ENCODE peak calls at places on chromosomes 2 and 18, in eight cellular contexts. R is naive thymus-derived CD4-positive, alpha-beta T cell; L is lower lobe of right lung; O is CD4-positive, CD25-positive, alpha-beta regulatory T cell; V is BE2C; Z is cardiac muscle cell; Q is PC-9; J is CD8-positive, alpha-beta T cell. W is an unnamed sample. For H3K27me3, the result is how much of the 10 kb centered on the place peaks cover.

GRCh38 chr18:42028232-42028832 is 73.3 kb downstream of the PIK3C3 start:
- DNase-seq in J (peak), Z (peak), Q (no peak), V (peak), L (no peak), O (peak), R (peak), W (peak)

GRCh38 chr2:1704606-1705556 is 39.4 kb downstream of the PXDN start:
- DNase-seq in O (no peak), R (no peak), J (no peak), L (no peak), Z (peak), V (peak), Q (no peak), W (no peak)

GRCh38 chr18:74795766-74796165 is 198.1 kb downstream of the ZNF407 start:
- DNase-seq in O (no peak), Q (no peak), V (no peak), J (no peak), R (no peak), Z (no peak), L (no peak), W (no peak)

GRCh38 chr2:121944072-121944829 is 188.8 kb downstream of the TSN start:
- DNase-seq in Q (no peak), R (no peak), V (no peak), L (no peak), Z (peak), O (no peak), J (no peak), W (no peak)

GRCh38 chr2:64784168-64785061 is 130.7 kb upstream of the SERTAD2 start:
- DNase-seq in J (no peak), L (peak), V (no peak), R (no peak), Z (no peak), Q (peak), O (no peak), W (no peak)

GRCh38 chr2:65215946-65216345 is 11.7 kb upstream of the ACTR2 start:
- DNase-seq in Q (no peak), V (no peak), Z (no peak), J (no peak), O (no peak), R (no peak), L (no peak), W (no peak)

GRCh38 chr2:16615687-16616615 is 49.7 kb downstream of the CYRIA start:
- DNase-seq in V (no peak), J (no peak), Z (no peak), R (no peak), O (no peak), L (no peak), Q (no peak), W (no peak)

GRCh38 chr2:196640031-196640548 is 575 bp downstream of the CCDC150 start:
- DNase-seq in Q (no peak), J (no peak), L (no peak), R (no peak), Z (no peak), V (no peak), O (no peak), W (no peak)

GRCh38 chr2:200077210-200077650 is 121.8 kb downstream of the MAIP1 start:
- DNase-seq in Q (peak), Z (peak), V (no peak), R (no peak), L (no peak), J (no peak), O (no peak), W (no peak)

GRCh38 chr2:239598011-239598731 is 197.4 kb upstream of the HDAC4 start:
- DNase-seq in L (peak), O (no peak), R (no peak), J (no peak), V (peak), Z (no peak), Q (no peak), W (no peak)

GRCh38 chr2:100064592-100065006 is 77.8 kb downstream of the AFF3 start:
- DNase-seq in V (no peak), L (no peak), R (no peak), Q (no peak), O (no peak), J (no peak), Z (no peak), W (no peak)
- H3K27me3 ChIP-seq in V (under half), L (under half), R (under half), Q (half or more), O (under half), J (under half), Z (under half), W (under half)

GRCh38 chr18:13450289-13451207 is 232.0 kb downstream of the LDLRAD4 start:
- DNase-seq in Q (no peak), O (peak), Z (no peak), R (no peak), J (no peak), V (no peak), L (no peak), W (no peak)
- H3K27me3 ChIP-seq in Q (half or more), O (under half), Z (under half), R (under half), J (under half), V (under half), L (under half), W (under half)

DNA sequence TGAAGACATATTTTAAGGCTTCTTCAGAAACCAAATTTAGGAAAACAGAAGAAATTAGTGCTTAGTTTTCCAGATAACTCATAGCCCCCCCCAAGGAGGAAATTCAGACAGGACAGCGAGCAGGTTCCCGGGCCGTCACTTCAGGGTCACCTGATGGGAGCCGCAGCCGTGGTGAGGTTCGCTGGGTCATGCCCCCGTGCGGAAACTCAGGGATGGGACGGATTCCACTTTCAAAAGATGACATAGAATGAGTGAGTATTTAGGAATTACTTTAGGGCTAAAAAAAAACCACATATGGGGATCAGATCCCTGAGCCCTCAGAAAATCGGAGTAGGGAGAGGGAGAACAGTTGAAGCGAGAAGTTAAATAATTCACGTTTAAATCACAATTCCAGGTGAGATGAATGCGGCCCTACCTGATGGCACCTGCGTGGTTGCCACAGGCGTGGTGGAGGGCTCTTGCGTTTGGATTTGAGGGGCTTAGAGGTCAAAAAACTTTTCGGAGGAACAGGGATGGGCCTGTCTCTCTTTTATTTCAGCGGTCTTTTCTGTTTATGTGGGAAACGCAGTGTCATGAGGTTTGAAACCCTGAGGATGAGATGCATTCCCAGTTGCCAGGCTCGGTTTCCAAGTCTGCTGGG is 114.4 kb downstream of the NFATC1 start:
- DNase-seq in Z (no peak), J (no peak), Q (no peak), V (no peak), O (no peak), L (peak), R (no peak), W (no peak)
- H3K27me3 ChIP-seq in Z (under half), J (under half), Q (half or more), V (under half), O (under half), L (under half), R (under half), W (under half)

DNA sequence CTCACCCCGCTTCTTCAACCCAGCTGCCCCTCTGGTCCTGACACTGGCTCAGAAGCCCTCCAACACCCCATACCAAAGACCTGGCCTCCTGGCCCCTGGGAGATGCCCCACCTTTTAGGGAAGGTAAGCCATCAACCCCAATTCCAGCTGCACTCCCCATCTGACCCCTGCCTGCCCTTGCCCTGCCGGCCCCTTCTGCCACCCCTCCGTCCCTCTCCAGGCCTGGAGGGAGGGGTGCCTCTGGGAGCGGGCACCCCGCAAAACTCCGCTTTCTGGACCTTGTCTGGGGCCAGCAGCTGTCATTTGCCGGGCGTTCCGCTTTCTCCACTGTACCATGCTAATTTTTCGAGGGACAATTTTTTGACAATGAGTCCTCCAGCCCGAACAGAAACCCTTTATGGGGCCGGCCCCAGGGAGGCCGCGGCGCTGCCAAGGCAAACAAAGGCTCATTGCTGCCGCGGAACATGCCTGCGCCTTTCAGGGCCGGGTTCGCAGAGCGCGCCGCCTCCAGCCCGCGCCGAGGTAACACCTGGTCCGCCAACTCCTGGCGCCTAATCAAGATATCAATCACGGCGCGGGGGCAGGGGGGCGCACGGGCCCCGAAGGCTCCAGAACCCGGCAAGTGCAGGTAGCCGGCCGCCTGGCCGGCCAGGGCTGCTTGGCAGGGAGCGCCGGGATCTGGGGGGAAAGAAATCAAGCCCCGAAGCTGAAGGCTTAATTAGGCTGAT is 96.0 kb downstream of the INHBB start:
- DNase-seq in O (peak), V (no peak), R (no peak), Z (peak), Q (peak), L (peak), J (no peak), W (no peak)
- H3K27me3 ChIP-seq in O (under half), V (under half), R (under half), Z (half or more), Q (under half), L (under half), J (under half), W (under half)

W was measured in WERI-Rb-1.